ENCODE peak calls at places on chromosomes 12 and 14, in four cellular contexts. G is heart left ventricle, X is AG04450, T is HepG2. K is an unnamed sample.

GRCh38 chr12:88334271-88334670 is 192.2 kb downstream of the TMTC3 start:
- DNase-seq in G (no peak), X (peak), T (no peak), K (no peak)

GRCh38 chr12:81078469-81079196 is 754 bp downstream of the ACSS3 start:
- DNase-seq in G (peak), X (no peak), T (peak), K (no peak)

GRCh38 chr14:103542545-103543088 is 13.6 kb downstream of the TRMT61A start:
- DNase-seq in G (peak), X (no peak), T (no peak), K (peak)

GRCh38 chr14:95835331-95835730 is 41.3 kb upstream of the TUNAR start:
- DNase-seq in G (no peak), X (no peak), T (peak), K (no peak)

GRCh38 chr14:93430889-93431670 is at the start of gene UNC79:
- DNase-seq in G (no peak), X (no peak), T (no peak), K (peak)

GRCh38 chr12:96255077-96255476 is 60.9 kb downstream of the ELK3 start:
- DNase-seq in G (peak), X (no peak), T (no peak), K (no peak)

GRCh38 chr14:102215522-102216250 is 76.0 kb downstream of the WDR20 start:
- DNase-seq in G (peak), X (no peak), T (no peak), K (no peak)

GRCh38 chr12:43309845-43310405 is 242.1 kb downstream of the ADAMTS20 start:
- DNase-seq in G (no peak), X (peak), T (no peak), K (no peak)

GRCh38 chr14:35419429-35419841 is 14.9 kb upstream of the NFKBIA start:
- DNase-seq in G (no peak), X (no peak), T (peak), K (no peak)

GRCh38 chr12:47754126-47754525 is 4.6 kb downstream of the RAPGEF3 start:
- DNase-seq in G (no peak), X (no peak), T (no peak), K (no peak)

GRCh38 chr12:50636505-50636904 is 127.4 kb upstream of the ATF1 start:
- DNase-seq in G (no peak), X (no peak), T (no peak), K (no peak)

GRCh38 chr14:89549381-89550102 is 132.5 kb upstream of the FOXN3 start:
- DNase-seq in G (no peak), X (no peak), T (no peak), K (no peak)

GRCh38 chr12:132529156-132529839 is 39.3 kb downstream of the FBRSL1 start:
- DNase-seq in G (no peak), X (no peak), T (no peak), K (no peak)

GRCh38 chr12:132527186-132527882 is 37.4 kb downstream of the FBRSL1 start:
- DNase-seq in G (no peak), X (no peak), T (no peak), K (no peak)

GRCh38 chr12:132525833-132526455 is 36.0 kb downstream of the FBRSL1 start:
- DNase-seq in G (no peak), X (no peak), T (no peak), K (no peak)

GRCh38 chr12:132528564-132529106 is 38.7 kb downstream of the FBRSL1 start:
- DNase-seq in G (no peak), X (no peak), T (no peak), K (no peak)

DNA sequence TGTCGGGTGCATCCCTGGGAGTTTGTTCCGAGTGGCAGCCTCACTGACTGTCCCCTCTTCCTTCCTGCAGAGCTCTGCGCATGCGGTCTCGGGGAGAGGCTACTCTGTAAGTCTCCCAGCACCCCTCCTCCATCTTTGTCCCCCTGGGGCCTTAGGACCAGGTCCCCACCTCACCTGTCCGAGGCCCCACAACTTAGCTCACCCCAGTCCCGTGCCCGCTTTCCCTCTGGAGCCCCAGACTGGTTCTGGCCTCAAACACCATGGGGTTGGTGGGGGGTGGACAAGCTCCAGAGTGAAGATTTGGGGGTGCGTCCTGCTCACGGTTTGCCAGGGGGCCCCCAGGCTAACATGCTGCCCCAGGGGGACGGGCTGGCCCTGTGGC is 37.9 kb downstream of the FBRSL1 start:
- DNase-seq in G (no peak), X (no peak), T (no peak), K (no peak)
- TF ChIP-seq CTCF in G (no peak), X (no peak), T (no peak), K (no peak)

DNA sequence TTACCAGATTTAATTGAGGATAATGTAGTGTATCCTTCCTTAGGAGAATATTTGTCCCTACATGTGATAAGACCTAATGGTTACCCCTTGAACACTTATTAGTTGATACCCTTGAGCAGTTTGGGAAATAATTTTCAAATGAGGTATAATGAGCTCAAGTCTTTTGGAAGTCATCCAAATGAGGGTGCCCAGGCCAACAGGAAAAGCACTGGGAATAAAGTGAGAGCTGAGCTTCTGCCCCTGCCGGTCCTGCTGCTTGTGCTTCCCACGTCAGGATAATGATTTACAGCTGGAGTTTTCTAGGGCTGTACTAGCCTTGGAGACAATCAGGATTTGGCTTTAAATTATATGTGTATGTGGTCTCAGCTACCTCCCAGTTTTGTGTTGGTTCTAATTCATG is 178.8 kb upstream of the FRMD6 start:
- DNase-seq in G (no peak), X (no peak), T (no peak), K (no peak)
- TF ChIP-seq CTCF in G (no peak), X (no peak), T (no peak), K (no peak)

GRCh38 chr14:32212833-32213232 is 9.8 kb upstream of the RNU6-8 start:
- DNase-seq in G (no peak), X (no peak), T (no peak), K (no peak)
- TF ChIP-seq CTCF in G (no peak), X (no peak), T (no peak), K (no peak)

GRCh38 chr12:52082668-52082987 is 3.1 kb downstream of the SMIM41 start:
- DNase-seq in G (no peak), X (no peak), T (no peak), K (no peak)

GRCh38 chr12:52082988-52083637 is 3.6 kb downstream of the SMIM41 start:
- DNase-seq in G (peak), X (no peak), T (peak), K (peak)

GRCh38 chr12:52082026-52082667 is 2.6 kb downstream of the SMIM41 start:
- DNase-seq in G (peak), X (no peak), T (peak), K (no peak)

GRCh38 chr12:52084491-52085231 is 5.2 kb downstream of the SMIM41 start:
- DNase-seq in G (no peak), X (no peak), T (no peak), K (no peak)

DNA sequence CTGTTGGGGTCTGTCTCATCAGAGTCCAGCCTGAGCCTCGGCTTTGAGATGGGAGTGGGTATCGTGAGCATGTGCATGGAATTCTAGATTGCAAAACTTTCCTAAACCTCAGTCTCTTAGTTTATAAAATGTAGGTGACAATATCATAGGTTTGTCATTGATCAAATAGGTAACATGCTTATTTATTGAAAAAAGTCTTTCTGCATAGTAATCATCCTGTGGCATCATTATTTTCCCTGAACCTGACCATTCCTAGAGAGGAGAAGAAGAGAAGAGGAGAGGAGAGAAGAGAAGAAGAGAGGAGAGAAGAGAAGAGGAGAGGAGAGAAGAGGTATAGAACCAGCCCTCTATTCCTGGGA is 4.1 kb downstream of the SMIM41 start:
- DNase-seq in G (no peak), X (no peak), T (no peak), K (no peak)
- TF ChIP-seq CTCF in G (peak), X (no peak), T (no peak), K (no peak)

DNA sequence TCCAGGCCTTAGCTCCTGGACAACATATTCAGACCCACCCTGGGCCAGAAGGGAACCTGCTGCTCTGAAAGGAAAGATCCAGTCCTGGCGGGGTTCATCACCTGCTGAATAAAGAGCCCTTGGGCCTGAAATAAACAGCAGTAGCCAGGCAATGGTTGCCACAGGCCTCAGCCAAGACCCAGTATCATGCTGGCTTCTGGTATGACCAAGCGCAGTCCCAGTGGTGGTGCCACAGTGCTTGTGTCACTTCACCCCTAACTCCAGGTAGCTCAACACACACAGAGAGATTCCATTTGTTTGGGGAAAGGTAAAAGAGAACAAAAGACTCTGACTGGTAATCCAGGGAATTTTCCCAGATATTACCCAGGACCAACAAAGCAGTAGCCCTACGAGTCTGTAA is 44.3 kb upstream of the ZDHHC17 start:
- DNase-seq in G (no peak), X (no peak), T (no peak), K (no peak)
- TF ChIP-seq CTCF in G (no peak), X (no peak), T (no peak), K (no peak)

GRCh38 chr12:110872100-110872499 is 25.3 kb downstream of the CCDC63 start:
- DNase-seq in G (no peak), X (no peak), T (no peak), K (no peak)
- TF ChIP-seq CTCF in G (no peak), X (no peak), T (no peak), K (no peak)

GRCh38 chr14:99181246-99181645 is 90.8 kb downstream of the BCL11B start:
- DNase-seq in G (no peak), X (no peak), T (no peak), K (no peak)
- TF ChIP-seq CTCF in G (no peak), X (no peak), T (no peak), K (no peak)

GRCh38 chr12:83261998-83262397 is 575.3 kb downstream of the TMTC2 start:
- DNase-seq in G (no peak), X (no peak), T (no peak), K (no peak)
- TF ChIP-seq CTCF in G (no peak), X (no peak), T (no peak), K (peak)

K was measured in progenitor cell of endocrine pancreas.